ENCODE peak calls at places on chromosomes 1 and 21, in five cellular contexts. F is CD8-positive, alpha-beta T cell; M is pancreas; K is brain microvascular endothelial cell; W is fibroblast of lung. H is an unnamed sample.

GRCh38 chr1:8669608-8670335 is 147.7 kb downstream of the RERE start:
- DNase-seq in F (no peak), M (no peak), K (no peak), W (no peak), H (peak; percentile 54)

GRCh38 chr1:163072658-163073057 is 3.5 kb downstream of the RGS4 start:
- DNase-seq in F (no peak), M (no peak), K (no peak), W (peak; percentile 83), H (no peak)

GRCh38 chr1:213989740-213990472 is 2.1 kb downstream of the PROX1 start:
- DNase-seq in F (no peak), M (peak; percentile 61), K (no peak), W (no peak), H (no peak)

GRCh38 chr1:187306671-187307415 is 478.1 kb downstream of the PLA2G4A start:
- DNase-seq in F (no peak), M (no peak), K (no peak), W (peak; percentile 27), H (no peak)

GRCh38 chr1:170267317-170267716 is 121.6 kb downstream of the NTMT2 start:
- DNase-seq in F (no peak), M (no peak), K (peak; percentile 28), W (no peak), H (no peak)

GRCh38 chr21:41199588-41199987 is 31.6 kb downstream of the BACE2 start:
- DNase-seq in F (no peak), M (no peak), K (no peak), W (no peak), H (no peak)

GRCh38 chr1:93594603-93594880 is 87.1 kb downstream of the BCAR3 start:
- DNase-seq in F (no peak), M (no peak), K (no peak), W (no peak), H (no peak)

GRCh38 chr1:220887202-220887867 is 8.1 kb downstream of the HLX start:
- DNase-seq in F (no peak), M (no peak), K (no peak), W (no peak), H (no peak)

GRCh38 chr1:63732666-63733065 is 41.2 kb upstream of the ROR1 start:
- DNase-seq in F (no peak), M (no peak), K (no peak), W (peak; percentile 31), H (no peak)

GRCh38 chr1:21291964-21292363 is 1.7 kb upstream of the ECE1 start:
- DNase-seq in F (no peak), M (no peak), K (no peak), W (no peak), H (no peak)

GRCh38 chr21:22575165-22575584 is 1577.0 kb downstream of the NCAM2 start:
- DNase-seq in F (no peak), M (no peak), K (no peak), W (no peak), H (no peak)

GRCh38 chr1:5637171-5637570 is 355.1 kb downstream of the NPHP4 start:
- DNase-seq in F (peak; percentile 23), M (no peak), K (no peak), W (no peak), H (peak; percentile 14)

DNA sequence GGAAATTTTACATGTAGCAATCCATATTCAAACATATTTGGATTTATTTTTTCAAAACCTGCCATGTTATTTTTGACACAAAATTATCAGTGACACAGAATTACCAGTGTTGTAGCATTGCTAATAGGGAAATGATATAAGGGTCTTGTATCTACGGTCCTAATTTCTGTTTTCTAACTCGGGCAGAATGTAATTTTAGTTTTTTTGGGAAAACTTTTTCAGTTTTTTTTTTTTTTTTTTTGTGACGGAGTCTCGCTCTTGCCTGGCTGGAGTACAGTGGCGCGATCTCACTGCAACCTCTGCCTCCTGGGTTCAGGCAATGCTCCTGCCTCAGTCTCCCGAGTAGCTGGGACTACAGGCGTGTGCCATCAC is 2.6 kb downstream of the UQCRH start:
- DNase-seq in F (no peak), M (no peak), K (no peak), W (no peak), H (no peak)
- H3K27ac ChIP-seq in F (no peak overlapping the region), M (no peak overlapping the region), K (no peak overlapping the region), W (no peak overlapping the region), H (no peak overlapping the region)

GRCh38 chr1:44792736-44793502 is 4.9 kb upstream of the BEST4 start:
- DNase-seq in F (peak; percentile 1), M (no peak), K (no peak), W (no peak), H (no peak)
- H3K27ac ChIP-seq in F (no peak overlapping the region), M (no peak overlapping the region), K (no peak overlapping the region), W (no peak overlapping the region), H (no peak overlapping the region)

GRCh38 chr1:208933984-208934525 is 649.5 kb upstream of the CAMK1G start:
- DNase-seq in F (no peak), M (no peak), K (no peak), W (no peak), H (no peak)
- H3K27ac ChIP-seq in F (no peak overlapping the region), M (no peak overlapping the region), K (no peak overlapping the region), W (no peak overlapping the region), H (no peak overlapping the region)

GRCh38 chr1:247104965-247105364 is 809 bp upstream of the ZNF669 start:
- DNase-seq in F (no peak), M (no peak), K (no peak), W (no peak), H (no peak)
- H3K27ac ChIP-seq in F (no peak overlapping the region), M (no peak overlapping the region), K (no peak overlapping the region), W (no peak overlapping the region), H (no peak overlapping the region)

GRCh38 chr1:14441302-14441741 is 157.2 kb upstream of the KAZN start:
- DNase-seq in F (no peak), M (no peak), K (no peak), W (peak; percentile 96), H (no peak)
- H3K27ac ChIP-seq in F (no peak overlapping the region), M (no peak overlapping the region), K (no peak overlapping the region), W (peak overlapping the region; percentile 64), H (no peak overlapping the region)

GRCh38 chr1:207830788-207831187 is 78.9 kb downstream of the CD46 start:
- DNase-seq in F (no peak), M (peak; percentile 54), K (no peak), W (no peak), H (no peak)
- H3K27ac ChIP-seq in F (no peak overlapping the region), M (no peak overlapping the region), K (no peak overlapping the region), W (no peak overlapping the region), H (peak overlapping the region; percentile 60)

GRCh38 chr1:201941420-201942128 is 4.8 kb downstream of the LMOD1 start:
- DNase-seq in F (no peak), M (no peak), K (no peak), W (no peak), H (no peak)
- H3K27ac ChIP-seq in F (no peak overlapping the region), M (no peak overlapping the region), K (no peak overlapping the region), W (no peak overlapping the region), H (no peak overlapping the region)

GRCh38 chr1:182269097-182269496 is 122.5 kb downstream of the GLUL start:
- DNase-seq in F (no peak), M (no peak), K (no peak), W (no peak), H (no peak)
- H3K27ac ChIP-seq in F (no peak overlapping the region), M (no peak overlapping the region), K (no peak overlapping the region), W (no peak overlapping the region), H (no peak overlapping the region)

H was measured in CD4-positive, CD25-positive, alpha-beta regulatory T cell.